ENCODE peak calls at places on chromosomes 12 and 14, in eight cellular contexts. Q is K562, I is HCT116, F is Panc1, M is GM23338, H is SK-N-SH, W is HepG2, B is GM12878. X is an unnamed sample.

GRCh38 chr14:24363401-24363800 is 4.6 kb upstream of the NFATC4 start:
- DNase-seq in F (no peak), H (no peak), M (no peak), W (no peak), I (no peak), Q (no peak), B (no peak), X (no peak)

GRCh38 chr12:81461163-81461562 is 298.0 kb downstream of the PPFIA2 start:
- DNase-seq in B (no peak), H (no peak), I (no peak), M (peak; percentile 60), F (no peak), W (no peak), Q (no peak), X (no peak)

GRCh38 chr12:104183443-104183842 is 32.1 kb upstream of the TXNRD1 start:
- DNase-seq in Q (no peak), M (no peak), I (no peak), W (no peak), F (no peak), H (no peak), B (no peak), X (no peak)

GRCh38 chr12:122558721-122559641 is 31.9 kb downstream of the KNTC1 start:
- DNase-seq in Q (no peak), W (no peak), M (no peak), F (no peak), H (no peak), B (no peak), I (no peak), X (no peak)

GRCh38 chr14:63178912-63179311 is 25.3 kb upstream of the RHOJ start:
- DNase-seq in H (no peak), M (no peak), B (no peak), Q (no peak), I (no peak), F (no peak), W (no peak), X (no peak)

GRCh38 chr14:29627141-29627540 is 300.5 kb downstream of the PRKD1 start:
- DNase-seq in Q (no peak), I (no peak), M (no peak), B (no peak), F (peak; percentile 7), W (no peak), H (no peak), X (no peak)

GRCh38 chr12:92199846-92200576 is 54.4 kb upstream of the BTG1 start:
- DNase-seq in H (no peak), Q (no peak), I (no peak), F (no peak), M (no peak), W (no peak), B (no peak), X (no peak)

GRCh38 chr12:104056419-104056972 is 6.5 kb upstream of the GLT8D2 start:
- DNase-seq in W (no peak), I (no peak), B (no peak), M (no peak), H (no peak), F (no peak), Q (no peak), X (no peak)

GRCh38 chr14:31263485-31264133 is 56.0 kb upstream of the HECTD1 start:
- DNase-seq in F (peak; percentile 73), M (no peak), W (peak; percentile 91), H (no peak), I (peak; percentile 47), Q (no peak), B (no peak), X (no peak)

GRCh38 chr12:52903285-52903854 is 1.5 kb downstream of the KRT8 start:
- DNase-seq in F (no peak), M (peak; percentile 94), W (peak; percentile 69), Q (peak; percentile 91), I (no peak), H (peak; percentile 72), B (no peak), X (no peak)

GRCh38 chr12:69028941-69029729 is 96.2 kb upstream of the CPM start:
- DNase-seq in H (no peak), W (no peak), Q (no peak), I (no peak), F (no peak), M (no peak), B (no peak), X (no peak)

GRCh38 chr12:104866286-104866685 is 91.8 kb downstream of the SLC41A2 start:
- DNase-seq in I (no peak), W (no peak), H (no peak), B (no peak), M (no peak), Q (no peak), F (no peak), X (no peak)

DNA sequence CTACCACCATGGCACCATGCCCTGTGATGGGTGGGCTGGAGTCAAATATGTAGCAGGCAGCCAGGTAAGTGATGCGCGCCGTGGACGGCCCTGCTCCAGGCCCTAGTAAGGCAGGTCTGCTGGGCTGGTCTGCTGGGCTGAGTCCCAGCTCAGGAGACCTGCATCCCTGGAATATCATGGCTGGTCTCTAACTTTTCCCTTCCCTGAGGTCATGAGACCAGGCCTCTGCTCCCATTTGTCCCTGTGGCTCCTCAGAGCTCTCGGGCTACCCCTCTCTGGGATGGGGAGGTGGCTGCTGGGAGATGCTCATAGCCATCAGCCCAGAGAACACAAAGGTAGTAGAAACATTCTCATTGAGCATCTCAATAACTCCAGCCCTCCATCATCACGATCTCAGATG is 19.8 kb upstream of the KCNA5 start:
- DNase-seq in W (no peak), F (no peak), B (no peak), M (no peak), I (no peak), Q (no peak), H (no peak), X (no peak)
- H3K27me3 ChIP-seq in W (peaks cover 3% of the 10 kb centered on the region), F (no peaks in the 10 kb centered on the region), B (no peaks in the 10 kb centered on the region), M (no peaks in the 10 kb centered on the region), I (peaks cover 47% of the 10 kb centered on the region), Q (peaks cover 15% of the 10 kb centered on the region), H (peaks cover 77% of the 10 kb centered on the region), X (peaks cover 2% of the 10 kb centered on the region)

DNA sequence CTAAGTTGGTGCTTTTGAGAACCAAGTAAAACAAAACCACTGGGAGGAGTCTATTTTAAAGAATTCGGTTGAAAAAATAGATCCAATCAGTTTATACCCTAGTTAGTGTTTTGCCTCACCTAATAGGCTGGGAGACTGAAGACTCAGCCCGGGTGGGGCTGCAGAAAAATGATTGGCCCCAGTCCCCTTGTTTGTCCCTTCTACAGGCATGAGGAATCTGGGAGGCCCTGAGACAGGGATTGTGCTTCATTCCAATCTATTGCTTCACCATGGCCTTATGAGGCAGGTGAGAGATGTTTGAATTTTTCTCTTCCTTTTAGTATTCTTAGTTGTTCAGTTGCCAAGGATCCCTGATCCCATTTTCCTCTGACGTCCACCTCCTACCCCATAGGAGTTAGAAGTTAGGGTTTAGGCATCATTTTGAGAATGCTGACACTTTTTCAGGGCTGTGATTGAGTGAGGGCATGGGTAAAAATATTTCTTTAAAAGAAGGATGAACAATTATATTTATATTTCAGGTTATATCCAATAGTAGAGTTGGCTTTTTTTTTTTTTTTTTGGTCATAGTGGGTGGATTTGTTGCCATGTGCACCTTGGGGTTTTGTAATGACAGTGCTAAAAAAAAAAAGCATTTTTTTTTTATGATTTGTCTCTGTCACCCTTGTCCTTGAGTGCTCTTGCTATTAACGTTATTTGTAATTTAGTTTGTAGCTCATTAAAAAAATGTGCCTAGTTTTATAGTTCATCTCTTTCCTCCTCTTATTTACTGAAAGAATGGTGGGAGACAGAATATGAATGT is 1.6 kb upstream of the RAB5B start:
- DNase-seq in I (no peak), Q (no peak), H (no peak), F (no peak), W (peak; percentile 60), B (no peak), M (peak; percentile 46), X (no peak)
- TF ChIP-seq POLR2AphosphoS5 in I (no peak), Q (no peak), H (no peak), F (no peak), W (no peak), B (no peak), M (no peak), X (no peak)

GRCh38 chr12:116717466-116718457 is 20.1 kb downstream of the SPRING1 start:
- DNase-seq in H (no peak), W (no peak), Q (no peak), I (no peak), M (no peak), F (no peak), B (no peak), X (no peak)
- TF ChIP-seq REST in H (no peak), W (no peak), Q (no peak), I (no peak), M (no peak), F (no peak), B (no peak), X (no peak)

GRCh38 chr12:98373019-98373554 is 142.3 kb upstream of the TMPO start:
- DNase-seq in W (peak; percentile 30), B (no peak), Q (peak; percentile 33), H (peak; percentile 43), I (peak; percentile 39), F (no peak), M (peak; percentile 75), X (peak; percentile 16)
- H3K27me3 ChIP-seq in W (no peaks in the 10 kb centered on the region), B (no peaks in the 10 kb centered on the region), Q (no peaks in the 10 kb centered on the region), H (no peaks in the 10 kb centered on the region), I (peaks cover 24% of the 10 kb centered on the region), F (peaks cover 7% of the 10 kb centered on the region), M (no peaks in the 10 kb centered on the region), X (peaks cover 30% of the 10 kb centered on the region)

DNA sequence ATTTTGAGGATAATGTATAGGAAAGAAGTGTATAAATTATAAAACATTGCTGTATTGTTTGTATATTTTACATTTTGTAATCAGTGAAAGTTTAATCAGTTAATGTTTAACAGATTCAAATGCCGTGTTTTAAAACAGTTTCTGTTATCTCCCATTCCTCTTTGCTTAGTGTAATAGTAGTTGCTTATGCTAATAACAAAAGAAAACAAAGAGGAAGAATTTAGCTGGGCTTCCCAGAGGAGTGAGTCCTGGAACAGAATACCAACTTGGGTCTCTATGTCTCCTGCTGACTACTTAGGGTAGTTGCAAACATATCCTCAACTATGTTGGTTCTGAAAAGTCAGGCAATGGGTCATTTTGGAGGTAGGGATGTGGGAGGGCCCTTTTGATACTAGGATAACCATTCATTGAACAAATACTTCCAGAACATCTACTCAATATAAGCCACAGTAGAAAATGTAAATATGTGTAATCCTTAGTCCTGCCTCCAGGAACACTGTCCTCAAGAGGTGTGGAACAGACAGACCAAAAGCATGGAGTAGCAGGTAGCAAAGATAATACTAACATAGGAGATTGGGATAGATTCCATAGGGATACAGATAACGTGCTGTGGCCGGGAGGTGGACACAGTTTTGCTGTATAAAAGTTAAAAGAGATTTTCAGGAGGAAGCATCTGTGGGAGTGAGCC is 36.1 kb upstream of the EVL start:
- DNase-seq in I (no peak), F (no peak), M (peak; percentile 38), W (no peak), B (no peak), H (no peak), Q (no peak), X (no peak)
- TF ChIP-seq POLR2AphosphoS5 in I (no peak), F (no peak), M (no peak), W (no peak), B (no peak), H (no peak), Q (no peak), X (no peak)

DNA sequence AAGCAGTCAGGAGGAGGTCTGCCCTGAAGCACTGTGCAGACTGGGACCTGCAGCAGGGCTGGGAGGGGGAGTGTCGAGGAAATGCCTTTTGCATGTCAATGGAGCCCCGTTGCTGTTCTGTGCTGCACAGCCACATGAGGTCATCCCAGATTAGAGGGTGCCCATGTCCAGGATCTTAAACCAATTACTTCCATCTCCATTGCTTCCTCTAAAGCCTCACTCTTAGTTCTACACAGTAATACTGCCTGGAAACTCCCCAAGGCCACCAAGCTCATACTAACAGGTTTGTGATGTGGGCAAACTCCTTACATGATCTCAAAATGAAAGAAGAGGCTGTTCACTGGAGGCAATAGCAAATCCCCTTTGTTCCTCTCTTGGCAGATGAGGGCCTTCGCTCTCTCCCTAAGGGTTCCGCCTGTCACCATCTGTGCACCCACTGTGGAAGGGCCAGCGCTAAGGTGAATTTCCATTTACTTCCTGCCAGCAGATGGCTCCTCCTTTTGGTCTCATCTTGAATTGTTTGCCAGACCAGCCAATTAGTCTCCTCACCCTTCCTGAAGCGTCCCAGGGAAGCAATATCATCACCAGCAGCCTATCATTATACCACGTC is 35.4 kb upstream of the LTA4H start:
- DNase-seq in H (peak; percentile 23), M (peak; percentile 69), F (no peak), Q (no peak), B (peak; percentile 17), W (peak; percentile 18), I (no peak), X (no peak)
- TF ChIP-seq REST in H (no peak), M (no peak), F (no peak), Q (no peak), B (no peak), W (no peak), I (no peak), X (no peak)

X was measured in HL-60.